ENCODE peak calls at places on chromosomes 11 and 22, in ten cellular contexts. One of them, this sample, is unnamed.

GRCh38 chr11:110599207-110599606 is 113.0 kb downstream of the ARHGAP20 start:
- DNase-seq in pancreas: no peak
- DNase-seq in MM.1S: no peak
- DNase-seq in heart left ventricle: no peak
- DNase-seq in stomach: no peak
- DNase-seq in thoracic aorta: no peak
- DNase-seq in spleen: peak; percentile 71
- DNase-seq in Caco-2: no peak
- DNase-seq in upper lobe of right lung: no peak
- DNase-seq in heart right ventricle: no peak
- DNase-seq in this sample: no peak

GRCh38 chr11:31240340-31240904 is 129.1 kb downstream of the DCDC1 start:
- DNase-seq in heart left ventricle: no peak
- DNase-seq in heart right ventricle: peak; percentile 9
- DNase-seq in pancreas: no peak
- DNase-seq in stomach: no peak
- DNase-seq in Caco-2: peak; percentile 42
- DNase-seq in MM.1S: peak; percentile 40
- DNase-seq in thoracic aorta: no peak
- DNase-seq in upper lobe of right lung: no peak
- DNase-seq in spleen: no peak
- DNase-seq in this sample: no peak

GRCh38 chr11:13073119-13073981 is 64.2 kb downstream of the RASSF10 start:
- DNase-seq in stomach: no peak
- DNase-seq in thoracic aorta: no peak
- DNase-seq in Caco-2: no peak
- DNase-seq in pancreas: no peak
- DNase-seq in spleen: no peak
- DNase-seq in heart right ventricle: no peak
- DNase-seq in MM.1S: no peak
- DNase-seq in heart left ventricle: no peak
- DNase-seq in upper lobe of right lung: no peak
- DNase-seq in this sample: no peak

GRCh38 chr11:2416765-2417164 is 16.2 kb downstream of the TSSC4 start:
- DNase-seq in Caco-2: no peak
- DNase-seq in heart left ventricle: no peak
- DNase-seq in stomach: no peak
- DNase-seq in upper lobe of right lung: no peak
- DNase-seq in thoracic aorta: no peak
- DNase-seq in spleen: no peak
- DNase-seq in pancreas: no peak
- DNase-seq in MM.1S: no peak
- DNase-seq in heart right ventricle: no peak
- DNase-seq in this sample: no peak

GRCh38 chr22:21775061-21775460 is 39.5 kb upstream of the YPEL1 start:
- DNase-seq in pancreas: no peak
- DNase-seq in MM.1S: no peak
- DNase-seq in heart right ventricle: no peak
- DNase-seq in upper lobe of right lung: no peak
- DNase-seq in stomach: no peak
- DNase-seq in heart left ventricle: no peak
- DNase-seq in Caco-2: no peak
- DNase-seq in spleen: no peak
- DNase-seq in thoracic aorta: no peak
- DNase-seq in this sample: no peak

GRCh38 chr11:16912607-16913006 is 101.6 kb downstream of the PLEKHA7 start:
- DNase-seq in heart right ventricle: no peak
- DNase-seq in upper lobe of right lung: no peak
- DNase-seq in thoracic aorta: no peak
- DNase-seq in MM.1S: no peak
- DNase-seq in Caco-2: no peak
- DNase-seq in spleen: no peak
- DNase-seq in pancreas: peak; percentile 72
- DNase-seq in stomach: peak; percentile 56
- DNase-seq in heart left ventricle: no peak
- DNase-seq in this sample: no peak

GRCh38 chr11:71331631-71332030 is 79.3 kb upstream of the SHANK2 start:
- DNase-seq in pancreas: no peak
- DNase-seq in heart right ventricle: no peak
- DNase-seq in Caco-2: peak; percentile 22
- DNase-seq in spleen: peak; percentile 41
- DNase-seq in upper lobe of right lung: peak; percentile 45
- DNase-seq in MM.1S: no peak
- DNase-seq in heart left ventricle: no peak
- DNase-seq in stomach: peak; percentile 20
- DNase-seq in thoracic aorta: no peak
- DNase-seq in this sample: peak; percentile 53

GRCh38 chr11:58394195-58394594 is 12.5 kb downstream of the OR5B3 start:
- DNase-seq in heart left ventricle: no peak
- DNase-seq in stomach: no peak
- DNase-seq in thoracic aorta: no peak
- DNase-seq in Caco-2: no peak
- DNase-seq in upper lobe of right lung: no peak
- DNase-seq in pancreas: no peak
- DNase-seq in MM.1S: no peak
- DNase-seq in spleen: no peak
- DNase-seq in heart right ventricle: no peak
- DNase-seq in this sample: no peak

GRCh38 chr22:39815882-39816395 is 77.6 kb downstream of the ENTHD1 start:
- DNase-seq in heart left ventricle: no peak
- DNase-seq in stomach: no peak
- DNase-seq in heart right ventricle: no peak
- DNase-seq in spleen: no peak
- DNase-seq in pancreas: no peak
- DNase-seq in thoracic aorta: no peak
- DNase-seq in upper lobe of right lung: no peak
- DNase-seq in Caco-2: no peak
- DNase-seq in MM.1S: no peak
- DNase-seq in this sample: no peak

GRCh38 chr22:26658671-26659478 is 1.5 kb downstream of the MIAT start:
- DNase-seq in pancreas: no peak
- DNase-seq in heart left ventricle: no peak
- DNase-seq in thoracic aorta: peak; percentile 57
- DNase-seq in spleen: peak; percentile 90
- DNase-seq in stomach: peak; percentile 40
- DNase-seq in heart right ventricle: no peak
- DNase-seq in MM.1S: peak; percentile 93
- DNase-seq in Caco-2: peak; percentile 58
- DNase-seq in upper lobe of right lung: peak; percentile 63
- DNase-seq in this sample: no peak

GRCh38 chr22:26660961-26661578 is 3.7 kb downstream of the MIAT start:
- DNase-seq in Caco-2: no peak
- DNase-seq in thoracic aorta: no peak
- DNase-seq in heart left ventricle: no peak
- DNase-seq in heart right ventricle: no peak
- DNase-seq in pancreas: no peak
- DNase-seq in spleen: peak; percentile 41
- DNase-seq in stomach: no peak
- DNase-seq in upper lobe of right lung: no peak
- DNase-seq in MM.1S: no peak
- DNase-seq in this sample: no peak

GRCh38 chr22:26658161-26658560 is 773 bp downstream of the MIAT start:
- DNase-seq in pancreas: no peak
- DNase-seq in spleen: no peak
- DNase-seq in thoracic aorta: no peak
- DNase-seq in MM.1S: peak; percentile 37
- DNase-seq in heart left ventricle: no peak
- DNase-seq in heart right ventricle: no peak
- DNase-seq in stomach: no peak
- DNase-seq in Caco-2: no peak
- DNase-seq in upper lobe of right lung: no peak
- DNase-seq in this sample: no peak

GRCh38 chr22:26662160-26662559 is 4.8 kb downstream of the MIAT start:
- DNase-seq in MM.1S: no peak
- DNase-seq in Caco-2: no peak
- DNase-seq in upper lobe of right lung: no peak
- DNase-seq in stomach: no peak
- DNase-seq in spleen: no peak
- DNase-seq in thoracic aorta: no peak
- DNase-seq in heart right ventricle: no peak
- DNase-seq in pancreas: no peak
- DNase-seq in heart left ventricle: no peak
- DNase-seq in this sample: no peak

GRCh38 chr22:26656896-26657851 is at the start of gene MIAT:
- DNase-seq in pancreas: no peak
- DNase-seq in Caco-2: no peak
- DNase-seq in upper lobe of right lung: peak; percentile 67
- DNase-seq in MM.1S: peak; percentile 79
- DNase-seq in spleen: peak; percentile 91
- DNase-seq in heart left ventricle: no peak
- DNase-seq in thoracic aorta: no peak
- DNase-seq in heart right ventricle: no peak
- DNase-seq in stomach: peak; percentile 40
- DNase-seq in this sample: no peak
- H3K4me3 ChIP-seq in pancreas: no peak within 1 kb of the TSS
- H3K4me3 ChIP-seq in Caco-2: no peak within 1 kb of the TSS
- H3K4me3 ChIP-seq in upper lobe of right lung: peak within 1 kb of the TSS; percentile 39
- H3K4me3 ChIP-seq in MM.1S: peak within 1 kb of the TSS; percentile 99
- H3K4me3 ChIP-seq in spleen: peak within 1 kb of the TSS; percentile 32
- H3K4me3 ChIP-seq in heart left ventricle: peak within 1 kb of the TSS; percentile 40
- H3K4me3 ChIP-seq in thoracic aorta: peak within 1 kb of the TSS; percentile 69
- H3K4me3 ChIP-seq in heart right ventricle: peak within 1 kb of the TSS; percentile 23
- H3K4me3 ChIP-seq in stomach: peak within 1 kb of the TSS; percentile 43
- H3K4me3 ChIP-seq in this sample: peak within 1 kb of the TSS; percentile 30

GRCh38 chr11:86703992-86704391 is 31.6 kb upstream of the ME3 start:
- DNase-seq in Caco-2: no peak
- DNase-seq in heart left ventricle: no peak
- DNase-seq in stomach: no peak
- DNase-seq in upper lobe of right lung: no peak
- DNase-seq in heart right ventricle: no peak
- DNase-seq in MM.1S: no peak
- DNase-seq in spleen: no peak
- DNase-seq in thoracic aorta: no peak
- DNase-seq in pancreas: no peak
- DNase-seq in this sample: no peak

GRCh38 chr11:86698634-86699033 is 26.2 kb upstream of the ME3 start:
- DNase-seq in heart left ventricle: no peak
- DNase-seq in thoracic aorta: no peak
- DNase-seq in spleen: no peak
- DNase-seq in pancreas: no peak
- DNase-seq in heart right ventricle: no peak
- DNase-seq in MM.1S: no peak
- DNase-seq in stomach: no peak
- DNase-seq in Caco-2: no peak
- DNase-seq in upper lobe of right lung: no peak
- DNase-seq in this sample: no peak

GRCh38 chr11:86704710-86705109 is 32.3 kb upstream of the ME3 start:
- DNase-seq in MM.1S: no peak
- DNase-seq in Caco-2: no peak
- DNase-seq in heart left ventricle: no peak
- DNase-seq in pancreas: no peak
- DNase-seq in thoracic aorta: no peak
- DNase-seq in stomach: no peak
- DNase-seq in spleen: no peak
- DNase-seq in heart right ventricle: no peak
- DNase-seq in upper lobe of right lung: no peak
- DNase-seq in this sample: no peak

GRCh38 chr11:86699036-86699791 is 26.8 kb upstream of the ME3 start:
- DNase-seq in MM.1S: no peak
- DNase-seq in stomach: no peak
- DNase-seq in spleen: no peak
- DNase-seq in heart left ventricle: no peak
- DNase-seq in upper lobe of right lung: no peak
- DNase-seq in pancreas: no peak
- DNase-seq in Caco-2: no peak
- DNase-seq in heart right ventricle: no peak
- DNase-seq in thoracic aorta: no peak
- DNase-seq in this sample: peak; percentile 35

GRCh38 chr11:86702387-86702983 is 30.1 kb upstream of the ME3 start:
- DNase-seq in spleen: no peak
- DNase-seq in upper lobe of right lung: no peak
- DNase-seq in MM.1S: no peak
- DNase-seq in heart right ventricle: no peak
- DNase-seq in thoracic aorta: no peak
- DNase-seq in Caco-2: no peak
- DNase-seq in heart left ventricle: no peak
- DNase-seq in pancreas: no peak
- DNase-seq in stomach: no peak
- DNase-seq in this sample: no peak
- TF ChIP-seq CTCF in spleen: no peak
- TF ChIP-seq CTCF in upper lobe of right lung: no peak
- TF ChIP-seq CTCF in MM.1S: no peak
- TF ChIP-seq CTCF in heart right ventricle: no peak
- TF ChIP-seq CTCF in thoracic aorta: no peak
- TF ChIP-seq CTCF in Caco-2: no peak
- TF ChIP-seq CTCF in heart left ventricle: no peak
- TF ChIP-seq CTCF in pancreas: no peak
- TF ChIP-seq CTCF in stomach: no peak
- TF ChIP-seq CTCF in this sample: no peak

GRCh38 chr22:35349368-35349703 is 31.6 kb upstream of the HMOX1 start:
- DNase-seq in heart left ventricle: no peak
- DNase-seq in upper lobe of right lung: no peak
- DNase-seq in stomach: no peak
- DNase-seq in thoracic aorta: no peak
- DNase-seq in heart right ventricle: no peak
- DNase-seq in spleen: peak; percentile 76
- DNase-seq in Caco-2: no peak
- DNase-seq in MM.1S: no peak
- DNase-seq in pancreas: no peak
- DNase-seq in this sample: no peak

GRCh38 chr22:35348026-35348590 is 32.8 kb upstream of the HMOX1 start:
- DNase-seq in heart left ventricle: no peak
- DNase-seq in Caco-2: no peak
- DNase-seq in MM.1S: no peak
- DNase-seq in heart right ventricle: no peak
- DNase-seq in pancreas: no peak
- DNase-seq in stomach: no peak
- DNase-seq in thoracic aorta: no peak
- DNase-seq in upper lobe of right lung: no peak
- DNase-seq in spleen: no peak
- DNase-seq in this sample: no peak

GRCh38 chr22:35350539-35351503 is 30.1 kb upstream of the HMOX1 start:
- DNase-seq in heart left ventricle: peak; percentile 93
- DNase-seq in Caco-2: peak; percentile 91
- DNase-seq in upper lobe of right lung: peak; percentile 95
- DNase-seq in stomach: peak; percentile 92
- DNase-seq in spleen: peak; percentile 97
- DNase-seq in thoracic aorta: peak; percentile 79
- DNase-seq in heart right ventricle: peak; percentile 93
- DNase-seq in MM.1S: peak; percentile 88
- DNase-seq in pancreas: peak; percentile 88
- DNase-seq in this sample: peak; percentile 91

GRCh38 chr22:35348703-35349102 is 32.2 kb upstream of the HMOX1 start:
- DNase-seq in stomach: no peak
- DNase-seq in MM.1S: no peak
- DNase-seq in heart right ventricle: no peak
- DNase-seq in pancreas: no peak
- DNase-seq in heart left ventricle: no peak
- DNase-seq in spleen: no peak
- DNase-seq in thoracic aorta: no peak
- DNase-seq in Caco-2: no peak
- DNase-seq in upper lobe of right lung: no peak
- DNase-seq in this sample: no peak

GRCh38 chr22:35349704-35350538 is 31.0 kb upstream of the HMOX1 start:
- DNase-seq in thoracic aorta: no peak
- DNase-seq in heart right ventricle: no peak
- DNase-seq in pancreas: no peak
- DNase-seq in Caco-2: no peak
- DNase-seq in MM.1S: no peak
- DNase-seq in upper lobe of right lung: peak; percentile 69
- DNase-seq in spleen: peak; percentile 82
- DNase-seq in stomach: no peak
- DNase-seq in heart left ventricle: no peak
- DNase-seq in this sample: no peak
- H3K4me1 ChIP-seq in thoracic aorta: peaks cover 16% of the 10 kb centered on the region
- H3K4me1 ChIP-seq in heart right ventricle: no peaks in the 10 kb centered on the region
- H3K4me1 ChIP-seq in pancreas: peaks cover 12% of the 10 kb centered on the region
- H3K4me1 ChIP-seq in Caco-2: peaks cover 10% of the 10 kb centered on the region
- H3K4me1 ChIP-seq in MM.1S: peaks cover 35% of the 10 kb centered on the region
- H3K4me1 ChIP-seq in upper lobe of right lung: peaks cover 20% of the 10 kb centered on the region
- H3K4me1 ChIP-seq in spleen: peaks cover 57% of the 10 kb centered on the region
- H3K4me1 ChIP-seq in stomach: peaks cover 33% of the 10 kb centered on the region
- H3K4me1 ChIP-seq in heart left ventricle: peaks cover 8% of the 10 kb centered on the region
- H3K4me1 ChIP-seq in this sample: no peaks in the 10 kb centered on the region

GRCh38 chr22:33539202-33539901 is 380.9 kb downstream of the LARGE1 start:
- DNase-seq in spleen: no peak
- DNase-seq in heart left ventricle: no peak
- DNase-seq in stomach: no peak
- DNase-seq in heart right ventricle: no peak
- DNase-seq in upper lobe of right lung: no peak
- DNase-seq in thoracic aorta: no peak
- DNase-seq in pancreas: no peak
- DNase-seq in MM.1S: no peak
- DNase-seq in Caco-2: no peak
- DNase-seq in this sample: no peak
- H3K4me3 ChIP-seq in spleen: no peak overlapping the region
- H3K4me3 ChIP-seq in heart left ventricle: no peak overlapping the region
- H3K4me3 ChIP-seq in stomach: no peak overlapping the region
- H3K4me3 ChIP-seq in heart right ventricle: no peak overlapping the region
- H3K4me3 ChIP-seq in upper lobe of right lung: no peak overlapping the region
- H3K4me3 ChIP-seq in thoracic aorta: no peak overlapping the region
- H3K4me3 ChIP-seq in pancreas: no peak overlapping the region
- H3K4me3 ChIP-seq in MM.1S: no peak overlapping the region
- H3K4me3 ChIP-seq in Caco-2: no peak overlapping the region
- H3K4me3 ChIP-seq in this sample: no peak overlapping the region

This sample was measured in breast epithelium.